ENCODE peak calls at places on chromosomes 1 and 21, in four cellular contexts. Z is transverse colon, U is astrocyte of the spinal cord, R is breast epithelium. I is an unnamed sample.

GRCh38 chr1:42847111-42847580 is 733 bp downstream of the ZNF691 start:
- DNase-seq in R (no peak), Z (no peak), U (no peak), I (no peak)

GRCh38 chr1:227285745-227286144 is 32.5 kb downstream of the CDC42BPA start:
- DNase-seq in R (no peak), U (no peak), Z (no peak), I (no peak)

GRCh38 chr1:157085416-157085815 is 14.2 kb downstream of the ETV3L start:
- DNase-seq in U (no peak), Z (no peak), R (no peak), I (no peak)

GRCh38 chr1:150609726-150610125 is 19.7 kb downstream of the ENSA start:
- DNase-seq in R (no peak), U (peak; percentile 68), Z (no peak), I (no peak)

GRCh38 chr1:75745276-75745675 is 20.8 kb downstream of the ACADM start:
- DNase-seq in Z (no peak), R (no peak), U (no peak), I (no peak)

GRCh38 chr1:200837931-200838571 is 34.7 kb upstream of the GPR25 start:
- DNase-seq in Z (no peak), R (no peak), U (peak; percentile 32), I (no peak)

GRCh38 chr1:209434066-209434465 is 149.4 kb upstream of the CAMK1G start:
- DNase-seq in Z (no peak), U (no peak), R (no peak), I (no peak)

GRCh38 chr1:93620841-93621210 is 60.8 kb downstream of the BCAR3 start:
- DNase-seq in R (no peak), Z (peak; percentile 68), U (no peak), I (peak; percentile 32)

GRCh38 chr1:214107322-214108096 is 119.7 kb downstream of the PROX1 start:
- DNase-seq in R (no peak), U (no peak), Z (no peak), I (no peak)

GRCh38 chr1:168236836-168237611 is 11.2 kb downstream of the SFT2D2 start:
- DNase-seq in U (no peak), Z (no peak), R (no peak), I (no peak)

GRCh38 chr1:3943806-3944620 is 43.9 kb upstream of the C1orf174 start:
- DNase-seq in U (no peak), Z (no peak), R (no peak), I (no peak)

GRCh38 chr1:160633330-160633903 is 13.4 kb downstream of the SLAMF1 start:
- DNase-seq in R (no peak), Z (no peak), U (no peak), I (no peak)

GRCh38 chr21:29382029-29382654 is 83.4 kb downstream of the BACH1 start:
- DNase-seq in R (no peak), U (peak; percentile 73), Z (no peak), I (no peak)

GRCh38 chr21:32861871-32862270 is 90.3 kb upstream of the PAXBP1 start:
- DNase-seq in U (no peak), R (no peak), Z (no peak), I (no peak)

GRCh38 chr1:217369996-217370551 is 260.8 kb downstream of the GPATCH2 start:
- DNase-seq in Z (no peak), U (no peak), R (no peak), I (no peak)

GRCh38 chr1:8844421-8845063 is 27.1 kb upstream of the RERE start:
- DNase-seq in Z (no peak), R (no peak), U (no peak), I (no peak)

GRCh38 chr1:185850366-185850765 is 116.2 kb downstream of the HMCN1 start:
- DNase-seq in U (no peak), R (no peak), Z (no peak), I (no peak)

GRCh38 chr1:29166291-29166878 is 15.3 kb downstream of the SRSF4 start:
- DNase-seq in U (no peak), R (no peak), Z (peak; percentile 36), I (no peak)

GRCh38 chr1:16151200-16151708 is 4.6 kb downstream of the EPHA2 start:
- DNase-seq in U (peak; percentile 56), Z (no peak), R (no peak), I (no peak)

GRCh38 chr1:11887666-11888007 is 28.9 kb upstream of the NPPB start:
- DNase-seq in R (no peak), U (no peak), Z (no peak), I (no peak)

GRCh38 chr1:96236156-96236739 is 485.3 kb upstream of the PTBP2 start:
- DNase-seq in R (no peak), U (peak; percentile 80), Z (peak; percentile 8), I (peak; percentile 42)

GRCh38 chr1:9877962-9878361 is 32.1 kb downstream of the CTNNBIP1 start:
- DNase-seq in U (no peak), R (no peak), Z (peak; percentile 38), I (peak; percentile 76)

GRCh38 chr1:155313266-155313665 is 4.6 kb downstream of the FDPS start:
- DNase-seq in R (no peak), Z (no peak), U (no peak), I (no peak)

GRCh38 chr1:86594284-86594683 is 47.4 kb downstream of the CLCA4 start:
- DNase-seq in Z (no peak), R (no peak), U (no peak), I (no peak)

GRCh38 chr1:209675567-209676154 is 449 bp downstream of the G0S2 start:
- DNase-seq in U (peak; percentile 45), Z (peak; percentile 31), R (no peak), I (peak; percentile 26)

GRCh38 chr1:157532569-157532968 is 19.7 kb downstream of the FCRL5 start:
- DNase-seq in Z (no peak), U (no peak), R (no peak), I (no peak)

GRCh38 chr1:28812669-28813468 is 899 bp downstream of the OPRD1 start:
- DNase-seq in U (no peak), Z (no peak), R (no peak), I (no peak)

GRCh38 chr1:33302325-33302724 is 18.6 kb downstream of the A3GALT2 start:
- DNase-seq in R (no peak), U (no peak), Z (no peak), I (no peak)

GRCh38 chr21:15725949-15726348 is 3.8 kb upstream of the USP25 start:
- DNase-seq in U (no peak), R (no peak), Z (no peak), I (no peak)

GRCh38 chr1:204263240-204263848 is 49.6 kb upstream of the GOLT1A start:
- DNase-seq in Z (no peak), U (no peak), R (no peak), I (no peak)

GRCh38 chr1:214990619-214991018 is 91.9 kb upstream of the KCNK2 start:
- DNase-seq in Z (no peak), R (no peak), U (peak; percentile 93), I (no peak)

GRCh38 chr1:12113433-12114339 is 50.6 kb downstream of the TNFRSF8 start:
- DNase-seq in Z (no peak), U (peak; percentile 24), R (no peak), I (no peak)

GRCh38 chr1:3564921-3565831 is 46.1 kb downstream of the MEGF6 start:
- DNase-seq in Z (no peak), U (no peak), R (no peak), I (peak; percentile 20)

DNA sequence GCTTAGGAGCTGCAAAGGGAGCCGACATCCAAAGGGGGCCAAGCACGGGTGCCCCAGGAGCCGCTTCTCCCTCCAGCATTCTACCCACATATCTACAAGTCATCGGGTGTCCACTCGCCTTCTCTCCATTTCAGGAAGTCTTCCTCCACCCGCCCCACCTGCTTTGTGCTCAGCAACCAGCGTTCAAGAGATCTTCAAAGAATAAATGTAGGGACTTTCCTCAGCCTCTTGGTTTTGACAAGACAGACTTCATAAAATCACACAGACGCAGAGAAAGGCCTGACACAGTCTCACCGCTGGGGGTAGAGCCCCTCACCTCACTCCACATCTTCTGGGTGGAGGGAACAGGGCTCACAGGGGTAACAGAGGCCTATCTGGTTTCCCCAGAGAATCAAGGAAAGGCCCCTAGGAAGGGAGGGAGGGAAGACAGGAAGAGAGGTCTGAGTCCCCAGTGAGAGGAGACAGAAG is 49.5 kb downstream of the SSBP3 start:
- DNase-seq in R (no peak), Z (no peak), U (no peak), I (no peak)
- TF ChIP-seq CTCF in R (no peak), Z (no peak), U (no peak), I (no peak)

DNA sequence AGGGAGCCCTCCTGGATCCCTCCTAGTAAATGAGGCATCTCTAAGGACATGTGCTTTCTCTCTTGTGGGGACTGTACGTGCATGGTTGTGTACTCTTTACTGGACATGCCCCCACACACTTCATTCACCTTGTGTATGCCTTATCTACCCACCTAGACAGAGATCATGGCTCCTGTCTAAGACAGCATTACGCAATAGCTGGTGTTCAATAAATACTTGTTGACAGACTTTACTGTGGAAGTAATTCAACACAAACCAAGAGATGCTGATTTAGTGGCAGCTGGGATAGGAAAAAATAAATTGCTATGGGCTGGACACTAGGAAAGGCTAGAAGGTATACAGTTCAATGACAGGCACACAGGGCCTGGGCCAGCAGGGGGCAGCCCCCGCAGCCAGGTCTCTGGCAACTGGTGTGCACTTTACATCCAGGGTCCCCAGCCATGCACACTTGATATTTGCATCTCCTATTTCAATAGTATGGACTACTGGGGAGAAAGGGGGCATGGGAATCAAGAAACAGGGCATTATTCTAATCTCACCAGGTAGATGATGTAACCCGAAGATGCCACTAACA is 24.2 kb downstream of the TRABD2B start:
- DNase-seq in U (no peak), R (no peak), Z (no peak), I (no peak)
- TF ChIP-seq CTCF in U (no peak), R (no peak), Z (no peak), I (no peak)

GRCh38 chr1:20109223-20109856 is 10.0 kb downstream of the PLA2G2D start:
- DNase-seq in R (no peak), Z (no peak), U (no peak), I (no peak)
- TF ChIP-seq CTCF in R (no peak), Z (no peak), U (no peak), I (no peak)

DNA sequence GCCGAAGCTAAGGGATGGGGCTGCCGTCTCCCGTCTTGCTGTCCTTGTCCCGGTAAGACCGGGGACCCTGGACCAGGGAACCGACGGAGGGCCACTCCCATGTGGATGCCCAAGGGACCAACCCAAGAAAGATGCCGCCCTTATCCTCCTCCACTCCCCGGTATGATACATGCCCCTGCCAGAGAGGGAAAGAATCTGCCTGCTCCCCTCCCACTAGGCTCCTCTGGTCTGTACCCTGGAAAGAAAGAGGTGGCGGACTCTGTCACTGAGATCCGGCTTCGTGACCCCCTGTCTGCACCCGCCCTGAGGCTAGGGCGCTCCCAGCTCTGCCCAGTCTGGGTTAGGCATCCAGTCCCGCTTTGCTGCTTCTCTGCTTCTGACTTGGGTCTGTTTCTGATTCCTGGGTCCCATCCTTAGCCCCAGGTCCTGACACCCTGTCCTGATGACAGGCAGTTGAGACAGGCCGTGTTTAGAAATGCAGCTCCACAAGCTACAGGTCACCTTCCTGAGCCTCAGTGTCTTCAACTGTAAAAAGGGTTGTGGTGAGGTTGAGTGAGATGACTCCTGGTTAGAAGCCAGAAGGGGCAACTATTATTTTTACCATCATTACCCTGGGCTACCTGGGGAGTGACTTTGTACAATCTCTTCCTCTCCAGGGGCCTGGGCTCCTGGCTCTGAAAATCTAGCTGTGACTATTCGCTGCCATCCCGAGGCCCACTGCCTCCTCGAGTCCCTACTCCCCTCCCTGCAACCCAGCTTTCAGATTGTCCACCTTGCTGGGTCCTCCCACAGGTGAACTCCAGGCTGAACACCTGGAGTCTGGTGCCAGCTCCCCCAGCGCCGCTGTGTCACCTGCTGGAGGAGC is 3.7 kb downstream of the MATN1 start:
- DNase-seq in U (no peak), Z (no peak), R (no peak), I (no peak)
- TF ChIP-seq CTCF in U (no peak), Z (no peak), R (no peak), I (no peak)

GRCh38 chr1:235160965-235161684 is at the start of gene RBM34:
- DNase-seq in Z (peak; percentile 95), R (peak; percentile 90), U (peak; percentile 93), I (peak; percentile 96)
- TF ChIP-seq CTCF in Z (peak; percentile 54), R (peak; percentile 47), U (peak; percentile 17), I (no peak)

I was measured in Calu3.